ENCODE peak calls at places on chromosomes 5 and 9, in nine cellular contexts. U is activated CD8-positive, alpha-beta T cell treated with anti-CD3 and anti-CD28 coated beads for 36 hours; T is CD8-positive, alpha-beta T cell; O is uterus; D is brain microvascular endothelial cell; P is Calu3; V is IMR-90; B is cardiac fibroblast; N is HFFc6. Q is an unnamed sample.

GRCh38 chr9:96663506-96664120 is 8.5 kb upstream of the PRXL2C start:
- DNase-seq in T (no peak), B (peak), D (no peak), N (no peak), V (peak), U (no peak), O (no peak), P (no peak), Q (no peak)

GRCh38 chr5:10746711-10747110 is 14.3 kb downstream of the DAP start:
- DNase-seq in D (no peak), U (no peak), V (no peak), O (no peak), N (no peak), B (no peak), P (peak), T (no peak), Q (no peak)

GRCh38 chr9:4182831-4183230 is 117.0 kb downstream of the GLIS3 start:
- DNase-seq in V (no peak), N (no peak), D (no peak), O (no peak), T (no peak), B (no peak), P (no peak), U (no peak), Q (no peak)

GRCh38 chr9:131709741-131710499 is 30.0 kb downstream of the RAPGEF1 start:
- DNase-seq in O (no peak), P (no peak), T (peak), V (peak), D (peak), U (peak), B (peak), N (peak), Q (peak)

GRCh38 chr9:84238652-84239051 is 101.9 kb downstream of the SLC28A3 start:
- DNase-seq in N (no peak), O (no peak), U (peak), D (no peak), V (no peak), B (peak), P (no peak), T (no peak), Q (no peak)

GRCh38 chr9:131747352-131747751 is 7.5 kb upstream of the RAPGEF1 start:
- DNase-seq in U (peak), T (peak), B (peak), P (peak), N (peak), V (peak), D (peak), O (no peak), Q (no peak)

GRCh38 chr5:111308951-111309350 is 84.8 kb downstream of the CAMK4 start:
- DNase-seq in B (no peak), N (no peak), U (no peak), D (no peak), P (no peak), T (no peak), V (no peak), O (no peak), Q (no peak)

GRCh38 chr9:18459958-18460584 is 13.9 kb upstream of the ADAMTSL1 start:
- DNase-seq in P (no peak), U (no peak), N (peak), B (peak), T (no peak), V (peak), O (no peak), D (peak), Q (no peak)

GRCh38 chr5:58406394-58406793 is 53.5 kb downstream of the PLK2 start:
- DNase-seq in U (no peak), N (no peak), O (no peak), V (no peak), T (no peak), B (no peak), P (no peak), D (no peak), Q (no peak)

GRCh38 chr9:8356406-8356805 is 556.8 kb upstream of the DMAC1 start:
- DNase-seq in B (no peak), P (no peak), N (no peak), T (no peak), U (no peak), O (no peak), D (no peak), V (no peak), Q (no peak)

GRCh38 chr5:33890633-33891032 is 1.2 kb downstream of the ADAMTS12 start:
- DNase-seq in U (no peak), T (no peak), V (peak), N (peak), P (no peak), D (peak), O (no peak), B (peak), Q (no peak)

GRCh38 chr5:33257807-33258491 is 182.8 kb upstream of the TARS1 start:
- DNase-seq in P (no peak), B (peak), T (no peak), V (peak), N (peak), D (peak), O (no peak), U (no peak), Q (no peak)

GRCh38 chr5:58582004-58582403 is 871 bp upstream of the RAB3C start:
- DNase-seq in T (no peak), P (peak), B (no peak), U (no peak), D (no peak), V (no peak), N (no peak), O (no peak), Q (peak)

GRCh38 chr9:114223564-114224246 is 68.4 kb downstream of the COL27A1 start:
- DNase-seq in B (no peak), V (peak), U (no peak), N (peak), T (no peak), O (no peak), D (peak), P (peak), Q (no peak)

GRCh38 chr5:177609076-177610059 is 9.4 kb downstream of the B4GALT7 start:
- DNase-seq in D (no peak), U (no peak), T (no peak), V (no peak), B (no peak), P (no peak), O (no peak), N (no peak), Q (no peak)

GRCh38 chr5:96661101-96661840 is 905 bp upstream of the CAST start:
- DNase-seq in O (peak), V (peak), T (peak), B (peak), P (peak), D (peak), U (peak), N (peak), Q (peak)

GRCh38 chr5:134249469-134250379 is 23.9 kb upstream of the PPP2CA start:
- DNase-seq in D (no peak), V (peak), P (no peak), B (peak), U (no peak), T (no peak), N (no peak), O (no peak), Q (no peak)

GRCh38 chr5:129902806-129903205 is 1.5 kb upstream of the CHSY3 start:
- DNase-seq in T (no peak), D (no peak), O (peak), U (no peak), V (no peak), B (no peak), P (no peak), N (no peak), Q (no peak)

GRCh38 chr5:149841844-149842793 is 102.5 kb downstream of the PDE6A start:
- DNase-seq in U (no peak), D (no peak), B (no peak), N (no peak), T (no peak), V (no peak), O (no peak), P (no peak), Q (no peak)

GRCh38 chr5:73126381-73126780 is 6.0 kb downstream of the TMEM171 start:
- DNase-seq in T (no peak), U (no peak), N (no peak), V (no peak), O (no peak), D (no peak), P (no peak), B (no peak), Q (no peak)

GRCh38 chr5:167644619-167645018 is 646.8 kb upstream of the WWC1 start:
- DNase-seq in B (no peak), V (no peak), D (peak), T (no peak), O (no peak), P (no peak), N (no peak), U (no peak), Q (no peak)

GRCh38 chr9:23933348-23933747 is 107.3 kb upstream of the ELAVL2 start:
- DNase-seq in D (no peak), U (no peak), O (no peak), V (no peak), N (no peak), P (no peak), B (no peak), T (no peak), Q (no peak)

GRCh38 chr9:127878001-127878651 is 651 bp upstream of the AK1 start:
- DNase-seq in T (no peak), U (no peak), D (no peak), O (no peak), P (no peak), B (no peak), N (no peak), V (no peak), Q (no peak)

GRCh38 chr5:59793000-59793399 is 100.5 kb downstream of the PDE4D start:
- DNase-seq in U (no peak), P (no peak), D (peak), V (peak), T (no peak), N (peak), O (peak), B (peak), Q (no peak)

GRCh38 chr5:110045153-110045552 is 355.4 kb downstream of the MAN2A1 start:
- DNase-seq in T (no peak), N (no peak), D (no peak), V (no peak), B (peak), U (no peak), O (no peak), P (no peak), Q (no peak)

GRCh38 chr5:181142054-181142453 is 5.3 kb upstream of the OR2V2 start:
- DNase-seq in N (no peak), P (no peak), V (no peak), D (no peak), U (no peak), B (no peak), T (no peak), O (no peak), Q (no peak)

GRCh38 chr9:99231708-99232107 is 9.6 kb downstream of the SEC61B start:
- DNase-seq in V (peak), D (no peak), U (peak), B (no peak), N (peak), P (peak), T (peak), O (no peak), Q (peak)

GRCh38 chr9:90044263-90044662 is 439.5 kb downstream of the GADD45G start:
- DNase-seq in T (no peak), O (no peak), P (no peak), N (no peak), D (no peak), U (no peak), B (no peak), V (no peak), Q (no peak)

GRCh38 chr9:100120286-100120685 is 21.2 kb downstream of the INVS start:
- DNase-seq in N (no peak), T (no peak), P (no peak), U (no peak), V (no peak), D (no peak), B (no peak), O (no peak), Q (no peak)

GRCh38 chr9:4743131-4743875 is 2.3 kb upstream of the AK3 start:
- DNase-seq in B (no peak), D (no peak), P (no peak), T (no peak), O (no peak), U (no peak), V (no peak), N (no peak), Q (no peak)

GRCh38 chr9:96187108-96187695 is 114.8 kb downstream of the HSD17B3 start:
- DNase-seq in B (no peak), O (no peak), D (no peak), V (no peak), N (no peak), P (no peak), T (no peak), U (no peak), Q (no peak)

GRCh38 chr9:129254566-129255287 is 76.7 kb upstream of the IER5L start:
- DNase-seq in B (no peak), D (no peak), P (no peak), N (no peak), T (no peak), V (no peak), O (no peak), U (no peak), Q (no peak)

GRCh38 chr5:169980418-169981053 is at the start of gene INSYN2B:
- DNase-seq in D (peak), V (peak), B (peak), U (peak), N (peak), T (no peak), P (peak), O (peak), Q (peak)
- TF ChIP-seq CTCF in D (peak), V (peak), B (peak), U (peak), N (peak), T (no peak), P (peak), O (peak), Q (peak)

DNA sequence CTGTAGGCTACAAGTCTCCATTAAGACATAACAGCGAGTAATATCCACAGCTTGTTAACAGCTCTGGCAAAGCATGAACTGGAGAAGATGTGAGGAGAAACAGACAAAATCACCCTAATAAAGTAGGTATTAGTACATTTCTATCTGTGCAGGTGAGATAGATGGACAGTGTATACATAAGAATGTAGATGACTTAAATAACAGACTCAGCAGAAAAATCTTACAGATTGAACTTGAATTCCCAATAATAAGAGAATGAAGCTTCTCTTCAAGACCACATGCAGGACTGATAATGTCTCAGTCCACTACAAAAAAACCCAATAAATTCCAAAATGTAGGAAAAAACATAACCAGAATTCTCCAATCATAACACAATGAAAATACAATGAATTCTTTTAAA is 153.0 kb downstream of the IRX2 start:
- DNase-seq in P (no peak), B (no peak), V (no peak), D (no peak), T (no peak), O (no peak), N (no peak), U (no peak), Q (no peak)
- TF ChIP-seq CTCF in P (no peak), B (no peak), V (no peak), D (no peak), T (no peak), O (no peak), N (no peak), U (no peak), Q (no peak)

GRCh38 chr5:75588666-75589065 is 22.6 kb upstream of the ANKDD1B start:
- DNase-seq in B (peak), T (no peak), U (no peak), D (no peak), N (no peak), P (no peak), V (no peak), O (no peak), Q (no peak)

DNA sequence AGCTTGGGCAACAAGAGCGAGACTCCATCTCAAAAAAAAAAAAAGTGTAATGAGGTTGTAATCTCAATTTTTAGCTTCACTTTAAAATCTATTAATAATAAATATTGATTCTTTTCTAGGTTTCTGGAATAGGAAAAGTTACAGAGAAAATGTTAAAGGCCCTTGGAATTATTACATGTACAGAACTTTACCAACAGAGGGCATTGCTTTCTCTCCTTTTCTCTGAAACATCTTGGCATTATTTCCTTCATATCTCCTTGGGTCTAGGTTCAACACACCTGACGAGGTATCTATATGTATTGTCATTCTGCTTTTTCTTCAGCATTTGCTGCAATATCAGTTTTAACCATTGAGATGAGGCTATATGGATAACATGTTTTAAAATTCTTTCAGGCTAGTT is 26.6 kb upstream of the ANKDD1B start:
- DNase-seq in V (no peak), T (no peak), O (no peak), N (no peak), B (no peak), U (no peak), D (no peak), P (no peak), Q (no peak)
- TF ChIP-seq CTCF in V (peak), T (no peak), O (no peak), N (peak), B (peak), U (no peak), D (peak), P (no peak), Q (no peak)

DNA sequence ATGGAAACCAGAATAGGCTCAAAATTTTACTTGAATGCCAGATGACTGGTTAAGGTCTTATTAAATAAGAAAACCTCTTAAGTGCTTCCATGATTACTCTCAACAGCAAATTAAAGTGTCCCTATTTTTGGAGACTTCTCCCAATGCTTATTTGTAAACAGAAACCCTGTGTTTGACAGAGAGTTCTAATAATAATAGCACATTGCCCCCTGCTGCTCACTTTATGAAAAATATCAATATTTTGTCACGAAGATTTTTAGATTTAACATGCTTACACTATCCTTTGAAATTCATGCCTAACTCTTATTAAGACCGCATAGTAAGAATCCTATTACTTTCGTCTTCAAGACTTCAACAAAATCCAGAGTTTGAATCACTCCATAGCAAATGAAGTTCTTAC is 75.4 kb upstream of the PRRC1 start:
- DNase-seq in N (peak), D (no peak), T (no peak), V (peak), U (no peak), P (no peak), B (peak), O (no peak), Q (peak)
- TF ChIP-seq CTCF in N (peak), D (no peak), T (no peak), V (peak), U (peak), P (peak), B (no peak), O (no peak), Q (peak)

GRCh38 chr5:56961746-56962145 is 9.8 kb upstream of the MIER3 start:
- DNase-seq in T (no peak), N (no peak), O (no peak), P (no peak), D (no peak), U (no peak), V (no peak), B (no peak), Q (no peak)
- TF ChIP-seq CTCF in T (no peak), N (no peak), O (no peak), P (no peak), D (no peak), U (no peak), V (no peak), B (no peak), Q (no peak)

GRCh38 chr9:82524407-82524806 is 535.8 kb downstream of the SPATA31D1 start:
- DNase-seq in B (no peak), T (no peak), V (no peak), N (no peak), P (no peak), O (no peak), U (no peak), D (no peak), Q (no peak)
- TF ChIP-seq CTCF in B (no peak), T (no peak), V (no peak), N (no peak), P (no peak), O (no peak), U (no peak), D (no peak), Q (no peak)